ENCODE peak calls at places on chromosome 7, in ten cellular contexts. K, F, M, S, W, D, V, R, I and B are unnamed samples.

GRCh38 chr7:76069238-76069638 is 21.3 kb downstream of the MDH2 start:
- DNase-seq in K (peak; percentile 76), F (peak; percentile 38), M (no peak), S (no peak), W (peak; percentile 33), D (no peak), V (peak; percentile 72), R (no peak), I (peak; percentile 94), B (peak; percentile 41)

GRCh38 chr7:129781128-129781855 is 169.8 kb downstream of the NRF1 start:
- DNase-seq in K (no peak), F (no peak), M (no peak), S (no peak), W (no peak), D (no peak), V (no peak), R (no peak), I (no peak), B (peak; percentile 79)

GRCh38 chr7:120832803-120833202 is 25.1 kb downstream of the TSPAN12 start:
- DNase-seq in K (no peak), F (no peak), M (no peak), S (no peak), W (no peak), D (no peak), V (no peak), R (no peak), I (no peak), B (no peak)

GRCh38 chr7:25852249-25852994 is 299.6 kb upstream of the NFE2L3 start:
- DNase-seq in K (no peak), F (no peak), M (no peak), S (no peak), W (no peak), D (no peak), V (peak; percentile 80), R (peak; percentile 80), I (no peak), B (peak; percentile 41)

GRCh38 chr7:17044396-17044795 is 162.6 kb upstream of the AGR3 start:
- DNase-seq in K (no peak), F (no peak), M (no peak), S (no peak), W (no peak), D (no peak), V (no peak), R (no peak), I (no peak), B (no peak)

GRCh38 chr7:17340655-17341054 is 42.2 kb downstream of the AHR start:
- DNase-seq in K (no peak), F (no peak), M (no peak), S (no peak), W (no peak), D (no peak), V (no peak), R (no peak), I (no peak), B (no peak)

GRCh38 chr7:41385996-41386395 is 316.9 kb downstream of the INHBA start:
- DNase-seq in K (no peak), F (no peak), M (no peak), S (no peak), W (no peak), D (no peak), V (no peak), R (no peak), I (no peak), B (no peak)

GRCh38 chr7:37557810-37558209 is 109.1 kb upstream of the ELMO1 start:
- DNase-seq in K (no peak), F (no peak), M (no peak), S (no peak), W (no peak), D (no peak), V (no peak), R (no peak), I (no peak), B (no peak)

GRCh38 chr7:85829817-85830432 is 643.1 kb upstream of the SEMA3D start:
- DNase-seq in K (peak; percentile 26), F (no peak), M (no peak), S (no peak), W (no peak), D (no peak), V (no peak), R (no peak), I (peak; percentile 27), B (no peak)

GRCh38 chr7:130914589-130915294 is 180.7 kb upstream of the KLF14 start:
- DNase-seq in K (no peak), F (no peak), M (no peak), S (peak; percentile 20), W (no peak), D (no peak), V (no peak), R (no peak), I (no peak), B (no peak)

DNA sequence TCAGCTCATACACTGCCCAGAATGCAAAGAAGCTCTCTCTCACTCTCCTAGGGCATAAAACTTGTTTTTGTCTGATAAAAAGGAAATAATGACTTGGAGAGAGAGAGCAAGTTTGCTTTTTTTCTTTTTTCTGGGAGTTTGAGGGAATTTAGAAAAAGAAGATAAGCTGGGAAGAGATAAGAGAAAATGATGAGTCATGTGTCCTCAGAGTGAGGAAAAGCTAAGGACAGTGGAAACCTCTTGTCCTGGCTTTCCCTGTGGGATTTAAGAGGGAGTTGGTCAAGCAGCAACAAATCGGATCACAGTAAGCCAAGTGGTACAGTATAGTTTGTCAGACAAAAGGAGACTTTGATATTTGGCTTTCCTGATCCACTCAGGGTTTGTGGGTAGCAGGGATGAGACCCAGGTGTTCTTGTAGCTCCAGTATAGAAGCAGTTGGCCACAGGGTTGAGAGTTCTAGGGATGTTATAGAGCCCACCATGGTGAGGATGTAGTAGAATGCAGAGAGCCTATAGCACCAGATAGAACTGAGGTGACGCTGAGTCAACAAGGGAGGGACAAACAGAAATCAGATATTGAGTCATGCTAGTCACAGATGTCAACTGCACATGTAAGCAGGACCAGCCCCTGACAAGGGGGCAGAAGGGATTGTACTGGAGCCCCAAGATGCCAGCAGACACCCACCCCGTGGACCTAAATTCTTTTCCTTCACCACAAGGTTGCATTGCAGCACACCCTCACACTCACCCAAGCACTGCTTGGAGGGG is 219.3 kb upstream of the TAC1 start:
- DNase-seq in K (no peak), F (no peak), M (no peak), S (no peak), W (no peak), D (no peak), V (no peak), R (no peak), I (no peak), B (peak; percentile 34)
- H3K4me3 ChIP-seq in K (no peak overlapping the region), F (no peak overlapping the region), M (no peak overlapping the region), S (no peak overlapping the region), W (no peak overlapping the region), D (no peak overlapping the region), V (no peak overlapping the region), R (no peak overlapping the region), I (no peak overlapping the region), B (no peak overlapping the region)

GRCh38 chr7:2299853-2300512 is 14.3 kb downstream of the SNX8 start:
- DNase-seq in K (no peak), F (no peak), M (no peak), S (no peak), W (no peak), D (no peak), V (no peak), R (no peak), I (no peak), B (no peak)

GRCh38 chr7:2301510-2301860 is 12.8 kb downstream of the SNX8 start:
- DNase-seq in K (no peak), F (no peak), M (no peak), S (no peak), W (no peak), D (no peak), V (no peak), R (no peak), I (peak; percentile 41), B (no peak)

GRCh38 chr7:2295936-2296620 is 18.2 kb downstream of the SNX8 start:
- DNase-seq in K (no peak), F (no peak), M (no peak), S (no peak), W (no peak), D (no peak), V (no peak), R (no peak), I (no peak), B (no peak)

GRCh38 chr7:2296830-2297229 is 17.4 kb downstream of the SNX8 start:
- DNase-seq in K (no peak), F (no peak), M (no peak), S (no peak), W (no peak), D (no peak), V (no peak), R (no peak), I (no peak), B (no peak)

GRCh38 chr7:2299131-2299829 is 15.0 kb downstream of the SNX8 start:
- DNase-seq in K (no peak), F (peak; percentile 54), M (peak; percentile 12), S (no peak), W (peak; percentile 30), D (no peak), V (peak; percentile 25), R (no peak), I (no peak), B (no peak)
- H3K27ac ChIP-seq in K (peak overlapping the region; percentile 71), F (no peak overlapping the region), M (peak overlapping the region; percentile 63), S (peak overlapping the region; percentile 49), W (no peak overlapping the region), D (no peak overlapping the region), V (peak overlapping the region; percentile 60), R (no peak overlapping the region), I (no peak overlapping the region), B (no peak overlapping the region)

GRCh38 chr7:51827641-51828040 is 511.0 kb upstream of the COBL start:
- DNase-seq in K (no peak), F (no peak), M (no peak), S (no peak), W (no peak), D (no peak), V (no peak), R (no peak), I (no peak), B (no peak)
- H3K9me3 ChIP-seq in K (no peaks in the 10 kb centered on the region), F (peaks cover 44% of the 10 kb centered on the region), M (no peaks in the 10 kb centered on the region), S (no peaks in the 10 kb centered on the region), W (no peaks in the 10 kb centered on the region), D (no peaks in the 10 kb centered on the region), V (no peaks in the 10 kb centered on the region), R (peaks cover 2% of the 10 kb centered on the region), I (no peaks in the 10 kb centered on the region), B (no peaks in the 10 kb centered on the region)

GRCh38 chr7:1423266-1423811 is 35.9 kb downstream of the MICALL2 start:
- DNase-seq in K (no peak), F (no peak), M (no peak), S (no peak), W (no peak), D (no peak), V (no peak), R (no peak), I (no peak), B (no peak)
- H3K4me3 ChIP-seq in K (no peak overlapping the region), F (no peak overlapping the region), M (no peak overlapping the region), S (no peak overlapping the region), W (no peak overlapping the region), D (no peak overlapping the region), V (no peak overlapping the region), R (no peak overlapping the region), I (no peak overlapping the region), B (no peak overlapping the region)